ENCODE peak calls at places on chromosomes 16 and 17, in four cellular contexts. One of them, this sample, is unnamed.

GRCh38 chr16:62620259-62620658 is 584.0 kb upstream of the CDH8 start:
- DNase-seq in HepG2: no peak
- DNase-seq in GM12878: no peak
- DNase-seq in K562: no peak
- DNase-seq in this sample: no peak

GRCh38 chr17:51044964-51045363 is 75.7 kb downstream of the SPAG9 start:
- DNase-seq in HepG2: no peak
- DNase-seq in K562: no peak
- DNase-seq in GM12878: no peak
- DNase-seq in this sample: no peak

GRCh38 chr16:81445143-81445922 is 725 bp downstream of the CMIP start:
- DNase-seq in K562: peak
- DNase-seq in HepG2: no peak
- DNase-seq in GM12878: no peak
- DNase-seq in this sample: peak

GRCh38 chr16:58733248-58733670 is 857 bp downstream of the GOT2 start:
- DNase-seq in HepG2: peak
- DNase-seq in K562: peak
- DNase-seq in GM12878: no peak
- DNase-seq in this sample: no peak

GRCh38 chr17:40314557-40314953 is 5.6 kb downstream of the RARA start:
- DNase-seq in K562: no peak
- DNase-seq in GM12878: no peak
- DNase-seq in HepG2: peak
- DNase-seq in this sample: peak

GRCh38 chr17:53391197-53391596 is 431.5 kb upstream of the KIF2B start:
- DNase-seq in K562: no peak
- DNase-seq in HepG2: no peak
- DNase-seq in GM12878: no peak
- DNase-seq in this sample: no peak

GRCh38 chr16:56289412-56289811 is 98.1 kb downstream of the GNAO1 start:
- DNase-seq in GM12878: no peak
- DNase-seq in HepG2: no peak
- DNase-seq in K562: no peak
- DNase-seq in this sample: no peak

GRCh38 chr17:45262516-45263476 is 902 bp upstream of the SPATA32 start:
- DNase-seq in K562: no peak
- DNase-seq in GM12878: no peak
- DNase-seq in HepG2: no peak
- DNase-seq in this sample: no peak

GRCh38 chr16:705748-706188 is at the start of gene FBXL16:
- DNase-seq in GM12878: no peak
- DNase-seq in HepG2: no peak
- DNase-seq in K562: peak
- DNase-seq in this sample: no peak

GRCh38 chr17:82917656-82918345 is 78.0 kb upstream of the ZNF750 start:
- DNase-seq in K562: peak
- DNase-seq in HepG2: peak
- DNase-seq in GM12878: no peak
- DNase-seq in this sample: peak

GRCh38 chr17:28950752-28951427 is 428 bp downstream of the PHF12 start:
- DNase-seq in GM12878: no peak
- DNase-seq in K562: no peak
- DNase-seq in HepG2: no peak
- DNase-seq in this sample: no peak

GRCh38 chr17:28948873-28949184 is 2.5 kb downstream of the PHF12 start:
- DNase-seq in GM12878: no peak
- DNase-seq in K562: no peak
- DNase-seq in HepG2: no peak
- DNase-seq in this sample: no peak

GRCh38 chr17:28951428-28951990 is at the start of gene PHF12:
- DNase-seq in HepG2: peak
- DNase-seq in GM12878: peak
- DNase-seq in K562: peak
- DNase-seq in this sample: peak

GRCh38 chr17:28949185-28950016 is 1.9 kb downstream of the PHF12 start:
- DNase-seq in K562: peak
- DNase-seq in GM12878: no peak
- DNase-seq in HepG2: no peak
- DNase-seq in this sample: peak

DNA sequence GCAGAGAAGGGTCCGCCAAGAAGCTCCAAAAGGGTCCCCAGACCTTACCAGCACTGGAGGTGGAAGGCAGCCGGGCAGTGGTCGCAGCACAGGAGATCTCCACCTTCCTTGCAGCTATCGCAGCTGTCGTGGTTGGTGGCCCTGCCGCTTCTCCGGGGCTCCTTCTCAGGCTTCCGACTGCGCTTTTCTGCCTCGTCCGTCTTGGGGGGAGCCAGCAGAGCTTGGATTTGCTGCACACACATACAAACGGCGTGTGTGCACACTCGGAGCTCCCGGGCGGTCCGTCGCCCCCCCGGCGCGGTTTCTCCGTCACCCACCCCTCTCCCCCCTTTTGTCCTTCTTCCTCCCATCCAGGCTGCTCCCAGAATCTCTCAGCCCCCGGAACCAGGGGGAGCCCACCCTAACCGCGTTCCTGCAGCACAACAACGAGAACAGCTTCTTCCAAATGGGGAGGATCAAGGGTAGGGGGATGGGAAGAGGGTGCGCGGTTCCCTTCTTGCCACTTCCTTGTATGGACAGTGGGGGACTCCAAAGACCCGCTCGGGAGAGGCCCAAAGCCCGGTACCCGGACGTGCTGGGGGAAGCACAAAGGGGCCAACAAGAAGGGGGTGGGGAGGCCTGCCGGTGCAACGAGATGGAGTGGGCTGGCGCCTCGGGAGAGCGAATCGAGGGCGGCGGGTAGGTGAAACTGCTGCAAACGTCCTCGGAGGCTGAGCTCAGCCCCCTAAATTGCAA is 1.1 kb downstream of the PHF12 start:
- DNase-seq in HepG2: peak
- DNase-seq in K562: peak
- DNase-seq in GM12878: no peak
- DNase-seq in this sample: peak
- TF ChIP-seq MYC in HepG2: no peak
- TF ChIP-seq MYC in K562: no peak
- TF ChIP-seq MYC in GM12878: no peak
- TF ChIP-seq MYC in this sample: no peak

DNA sequence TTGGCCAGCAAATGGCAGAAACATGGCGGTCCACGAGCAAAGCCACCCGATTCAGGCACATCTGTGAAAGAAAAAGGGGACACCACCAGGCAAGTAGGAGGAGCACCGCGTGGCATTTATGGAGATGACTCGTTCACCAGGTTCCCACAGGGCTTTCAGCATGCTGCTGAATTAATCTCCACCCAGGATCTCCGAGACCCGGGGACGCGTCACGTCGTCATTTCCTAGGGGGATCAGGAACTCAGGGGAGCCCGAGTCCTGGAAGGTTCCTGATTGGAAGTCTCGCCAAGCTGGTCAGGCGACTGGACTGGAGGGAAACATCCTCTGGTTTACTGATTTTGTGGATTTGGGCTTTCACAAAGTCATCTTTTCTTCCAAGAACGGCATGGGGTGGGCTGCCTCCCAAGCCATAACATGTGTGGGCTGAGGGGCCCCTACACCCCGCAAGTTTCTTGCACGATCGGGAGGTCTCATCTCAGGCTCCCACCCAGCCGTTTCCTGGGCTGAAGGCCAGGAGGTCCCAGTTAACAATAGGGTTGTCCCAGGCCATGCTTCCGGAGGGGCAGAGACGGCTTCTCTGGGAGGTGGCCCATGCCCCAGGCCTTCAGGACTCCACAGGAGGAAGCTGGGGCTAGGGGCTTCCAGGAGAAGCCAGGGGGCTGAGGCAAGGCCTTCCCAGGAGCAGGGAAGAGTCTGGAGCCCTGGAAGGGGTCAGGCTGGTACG is 645 bp downstream of the DNAH17 start:
- DNase-seq in K562: no peak
- DNase-seq in GM12878: no peak
- DNase-seq in HepG2: no peak
- DNase-seq in this sample: no peak
- H3K4me2 ChIP-seq in K562: no peak
- H3K4me2 ChIP-seq in GM12878: no peak
- H3K4me2 ChIP-seq in HepG2: no peak
- H3K4me2 ChIP-seq in this sample: no peak

GRCh38 chr17:42180411-42180921 is 476 bp downstream of the KCNH4 start:
- DNase-seq in GM12878: no peak
- DNase-seq in K562: no peak
- DNase-seq in HepG2: no peak
- DNase-seq in this sample: no peak

GRCh38 chr17:42179335-42179734 is 1.6 kb downstream of the KCNH4 start:
- DNase-seq in HepG2: no peak
- DNase-seq in GM12878: no peak
- DNase-seq in K562: no peak
- DNase-seq in this sample: no peak

GRCh38 chr17:42181851-42182207 is 887 bp upstream of the KCNH4 start:
- DNase-seq in K562: no peak
- DNase-seq in HepG2: no peak
- DNase-seq in GM12878: no peak
- DNase-seq in this sample: no peak

GRCh38 chr17:42179911-42180410 is 981 bp downstream of the KCNH4 start:
- DNase-seq in GM12878: no peak
- DNase-seq in HepG2: peak
- DNase-seq in K562: peak
- DNase-seq in this sample: no peak

DNA sequence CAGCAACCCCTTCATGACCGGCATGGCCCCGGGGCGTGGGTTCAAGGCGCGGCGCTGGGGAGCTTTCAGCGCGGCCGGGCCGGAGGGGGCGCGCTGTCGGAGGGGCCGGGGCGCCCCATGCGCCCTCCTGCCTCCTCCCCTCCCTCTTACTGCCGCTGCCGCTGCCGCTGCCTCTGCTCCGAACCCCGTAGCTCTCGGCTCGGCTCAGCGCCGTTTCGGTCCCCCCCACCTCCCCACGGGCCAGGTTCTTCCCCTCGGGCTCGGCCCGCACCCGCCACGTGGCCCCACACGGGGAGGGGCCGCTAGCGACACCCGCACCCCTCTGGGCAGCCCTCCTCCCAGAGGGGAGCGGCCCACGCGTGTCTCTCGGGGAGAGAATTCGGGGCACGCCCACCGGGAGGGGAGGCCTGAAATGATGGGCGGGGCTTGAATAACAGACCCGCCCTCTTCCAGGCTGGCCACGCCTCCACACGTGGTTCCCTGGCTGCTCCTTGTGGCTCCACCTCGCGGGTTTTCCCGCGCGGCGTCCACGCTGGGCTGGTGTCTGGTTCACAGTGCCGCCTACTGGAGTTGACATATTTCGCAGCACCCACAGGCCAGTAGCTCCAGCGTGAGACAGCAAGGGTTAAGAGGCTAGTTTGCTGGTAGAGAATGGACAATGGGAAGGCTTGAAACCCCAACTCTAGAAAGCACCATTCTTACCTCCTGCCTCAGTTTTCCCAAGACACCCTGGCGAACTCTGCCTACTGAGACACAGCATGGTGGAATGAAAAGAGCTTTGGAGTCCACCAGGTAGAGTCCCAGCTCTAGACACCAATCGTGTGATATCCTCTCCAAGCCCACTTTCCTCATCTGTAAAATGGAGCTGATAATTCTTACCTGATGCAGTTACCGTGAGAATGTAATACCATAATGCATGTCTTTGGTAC is at the start of gene KCNH4:
- DNase-seq in GM12878: peak
- DNase-seq in K562: peak
- DNase-seq in HepG2: peak
- DNase-seq in this sample: peak
- TF ChIP-seq EZH2 in GM12878: no peak
- TF ChIP-seq EZH2 in K562: no peak
- TF ChIP-seq EZH2 in HepG2: no peak
- TF ChIP-seq EZH2 in this sample: no peak

GRCh38 chr17:6575596-6575988 is 19.2 kb upstream of the PITPNM3 start:
- DNase-seq in HepG2: no peak
- DNase-seq in K562: peak
- DNase-seq in GM12878: no peak
- DNase-seq in this sample: no peak

GRCh38 chr17:6572997-6573396 is 16.6 kb upstream of the PITPNM3 start:
- DNase-seq in HepG2: no peak
- DNase-seq in GM12878: no peak
- DNase-seq in K562: no peak
- DNase-seq in this sample: no peak

GRCh38 chr17:6573982-6574688 is 17.8 kb upstream of the PITPNM3 start:
- DNase-seq in HepG2: no peak
- DNase-seq in K562: no peak
- DNase-seq in GM12878: no peak
- DNase-seq in this sample: no peak

GRCh38 chr17:6576038-6576437 is 19.7 kb upstream of the PITPNM3 start:
- DNase-seq in GM12878: no peak
- DNase-seq in HepG2: no peak
- DNase-seq in K562: no peak
- DNase-seq in this sample: no peak

GRCh38 chr17:6574689-6575595 is 18.6 kb upstream of the PITPNM3 start:
- DNase-seq in K562: peak
- DNase-seq in GM12878: peak
- DNase-seq in HepG2: no peak
- DNase-seq in this sample: peak
- TF ChIP-seq MYC in K562: no peak
- TF ChIP-seq MYC in GM12878: no peak
- TF ChIP-seq MYC in HepG2: no peak
- TF ChIP-seq MYC in this sample: no peak

GRCh38 chr16:23852794-23853562 is 17.2 kb downstream of the PRKCB start:
- DNase-seq in HepG2: no peak
- DNase-seq in K562: no peak
- DNase-seq in GM12878: no peak
- DNase-seq in this sample: no peak

GRCh38 chr16:23847251-23847650 is 11.5 kb downstream of the PRKCB start:
- DNase-seq in K562: no peak
- DNase-seq in HepG2: no peak
- DNase-seq in GM12878: no peak
- DNase-seq in this sample: no peak

GRCh38 chr16:23843143-23843542 is 7.4 kb downstream of the PRKCB start:
- DNase-seq in GM12878: no peak
- DNase-seq in K562: no peak
- DNase-seq in HepG2: no peak
- DNase-seq in this sample: no peak

GRCh38 chr16:23847938-23848337 is 12.2 kb downstream of the PRKCB start:
- DNase-seq in K562: peak
- DNase-seq in GM12878: no peak
- DNase-seq in HepG2: no peak
- DNase-seq in this sample: no peak

DNA sequence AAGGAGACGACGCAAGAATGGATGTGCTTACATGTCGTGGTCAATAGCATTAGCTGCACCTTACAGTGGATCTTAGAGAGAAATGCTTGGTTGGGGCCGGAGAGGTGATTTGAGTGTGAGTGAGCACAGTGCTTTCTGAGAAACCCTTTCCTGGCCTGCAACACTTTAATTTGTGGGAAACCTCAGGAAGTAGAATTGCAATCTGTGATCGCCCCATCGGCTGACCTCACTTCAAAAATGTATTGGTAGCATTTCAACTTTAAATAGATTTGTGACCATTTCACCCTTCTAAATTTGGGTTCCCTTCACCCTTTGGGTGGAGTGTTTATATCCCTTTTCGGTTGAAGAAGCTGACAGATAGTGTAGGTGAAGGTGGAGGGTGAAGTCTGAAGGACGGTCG is 13.2 kb downstream of the PRKCB start:
- DNase-seq in HepG2: no peak
- DNase-seq in GM12878: no peak
- DNase-seq in K562: no peak
- DNase-seq in this sample: no peak
- H3K4me2 ChIP-seq in HepG2: no peak
- H3K4me2 ChIP-seq in GM12878: peak
- H3K4me2 ChIP-seq in K562: no peak
- H3K4me2 ChIP-seq in this sample: no peak

This sample was measured in endothelial cell of umbilical vein.